ENCODE peak calls at places on chromosomes 11 and 22, in ten cellular contexts. O, Q, K, X, T, F, Y, G, N and S are unnamed samples.

GRCh38 chr22:39284983-39285382 is 34.4 kb downstream of the RPL3 start:
- DNase-seq in K (no peak), G (no peak), T (no peak), X (no peak), O (no peak), Q (no peak), F (no peak), N (no peak), Y (no peak), S (no peak)

GRCh38 chr11:94030059-94030458 is 8.9 kb downstream of the HEPHL1 start:
- DNase-seq in Q (no peak), G (no peak), O (no peak), T (no peak), X (no peak), N (no peak), Y (no peak), K (no peak), F (no peak), S (no peak)

GRCh38 chr11:46353706-46354105 is 6.4 kb downstream of the DGKZ start:
- DNase-seq in T (no peak), Q (no peak), X (no peak), F (no peak), O (no peak), G (no peak), Y (no peak), N (no peak), K (no peak), S (no peak)

GRCh38 chr22:40597541-40598453 is 38.7 kb downstream of the MRTFA start:
- DNase-seq in N (no peak), K (no peak), F (no peak), G (no peak), X (no peak), Y (peak; percentile 69), Q (peak; percentile 6), T (no peak), O (no peak), S (no peak)

GRCh38 chr11:26199341-26199740 is 132.6 kb upstream of the ANO3 start:
- DNase-seq in N (no peak), G (no peak), F (no peak), Q (no peak), Y (peak; percentile 16), K (no peak), T (no peak), X (no peak), O (no peak), S (no peak)

GRCh38 chr11:32309541-32310217 is 125.7 kb downstream of the WT1 start:
- DNase-seq in Q (no peak), T (no peak), X (no peak), Y (no peak), G (no peak), F (peak; percentile 33), O (no peak), N (no peak), K (no peak), S (peak; percentile 75)

GRCh38 chr11:66725646-66726045 is 3.4 kb downstream of the SPTBN2 start:
- DNase-seq in O (no peak), F (no peak), Q (no peak), G (no peak), K (no peak), T (no peak), N (no peak), Y (no peak), X (no peak), S (no peak)

GRCh38 chr11:13010737-13011342 is 1.7 kb downstream of the RASSF10 start:
- DNase-seq in F (no peak), G (no peak), X (peak; percentile 60), Q (no peak), K (no peak), O (peak; percentile 29), Y (no peak), N (no peak), T (no peak), S (no peak)

GRCh38 chr11:60840711-60841430 is 1.0 kb upstream of the CCDC86 start:
- DNase-seq in K (no peak), X (no peak), F (no peak), T (no peak), Y (peak; percentile 95), N (no peak), O (no peak), G (peak; percentile 9), Q (peak; percentile 92), S (no peak)

GRCh38 chr11:70378506-70379134 is 19.7 kb upstream of the CTTN start:
- DNase-seq in Y (no peak), O (no peak), Q (no peak), T (no peak), N (no peak), X (no peak), F (no peak), K (no peak), G (no peak), S (no peak)

GRCh38 chr11:82234256-82234655 is 499.4 kb downstream of the FAM181B start:
- DNase-seq in G (no peak), N (no peak), Y (no peak), X (no peak), T (no peak), Q (no peak), K (no peak), F (no peak), O (no peak), S (no peak)

GRCh38 chr11:100963375-100963774 is 166.2 kb downstream of the PGR start:
- DNase-seq in O (no peak), N (no peak), X (no peak), G (no peak), Q (no peak), F (no peak), Y (peak; percentile 35), T (no peak), K (no peak), S (no peak)

GRCh38 chr22:19610518-19611253 is 86.5 kb upstream of the CLDN5 start:
- DNase-seq in X (no peak), G (no peak), Q (no peak), N (no peak), T (no peak), Y (no peak), O (no peak), F (no peak), K (no peak), S (no peak)

GRCh38 chr11:8709777-8710176 is 27.2 kb downstream of the RPL27A start:
- DNase-seq in Y (no peak), K (no peak), X (no peak), O (no peak), G (no peak), N (no peak), Q (no peak), T (no peak), F (no peak), S (no peak)

GRCh38 chr11:115659061-115659963 is 155.1 kb upstream of the CADM1 start:
- DNase-seq in X (no peak), K (no peak), G (no peak), F (peak; percentile 40), O (peak; percentile 59), T (no peak), N (no peak), Q (peak; percentile 19), Y (no peak), S (no peak)

GRCh38 chr11:119026970-119027369 is 3.7 kb downstream of the SLC37A4 start:
- DNase-seq in O (no peak), F (no peak), Q (no peak), K (no peak), G (no peak), X (peak; percentile 46), T (no peak), N (no peak), Y (no peak), S (no peak)